ENCODE peak calls at places on chromosomes 12 and 14, in five cellular contexts. One of them, this sample, is unnamed.
A peak's percentile ranks its signal among the peaks of the same experiment; 100 is the strongest.

GRCh38 chr14:42944284-42944683 is 1337.6 kb downstream of the LRFN5 start:
- DNase-seq in stomach: no peak
- DNase-seq in right cardiac atrium: no peak
- DNase-seq in AG10803: no peak
- DNase-seq in esophagus squamous epithelium: no peak
- DNase-seq in this sample: no peak

GRCh38 chr12:76792828-76793227 is 28.9 kb downstream of the ZDHHC17 start:
- DNase-seq in stomach: no peak
- DNase-seq in right cardiac atrium: no peak
- DNase-seq in AG10803: no peak
- DNase-seq in esophagus squamous epithelium: no peak
- DNase-seq in this sample: no peak

GRCh38 chr12:6367065-6367968 is 8.0 kb downstream of the SCNN1A start:
- DNase-seq in stomach: no peak
- DNase-seq in right cardiac atrium: peak; percentile 40
- DNase-seq in AG10803: no peak
- DNase-seq in esophagus squamous epithelium: no peak
- DNase-seq in this sample: peak; percentile 47

GRCh38 chr14:22824711-22825359 is 4.9 kb upstream of the MRPL52 start:
- DNase-seq in stomach: no peak
- DNase-seq in right cardiac atrium: no peak
- DNase-seq in AG10803: peak; percentile 94
- DNase-seq in esophagus squamous epithelium: no peak
- DNase-seq in this sample: no peak

GRCh38 chr12:32659908-32660440 is 19.1 kb upstream of the DNM1L start:
- DNase-seq in stomach: no peak
- DNase-seq in right cardiac atrium: no peak
- DNase-seq in AG10803: no peak
- DNase-seq in esophagus squamous epithelium: no peak
- DNase-seq in this sample: no peak

GRCh38 chr14:77485256-77485655 is 13.4 kb downstream of the ISM2 start:
- DNase-seq in stomach: no peak
- DNase-seq in right cardiac atrium: no peak
- DNase-seq in AG10803: peak; percentile 17
- DNase-seq in esophagus squamous epithelium: no peak
- DNase-seq in this sample: no peak

GRCh38 chr14:71474291-71474690 is 457.9 kb upstream of the RGS6 start:
- DNase-seq in stomach: no peak
- DNase-seq in right cardiac atrium: no peak
- DNase-seq in AG10803: no peak
- DNase-seq in esophagus squamous epithelium: no peak
- DNase-seq in this sample: no peak

GRCh38 chr14:36516719-36517241 is 3.3 kb downstream of the NKX2-1 start:
- DNase-seq in stomach: no peak
- DNase-seq in right cardiac atrium: no peak
- DNase-seq in AG10803: no peak
- DNase-seq in esophagus squamous epithelium: no peak
- DNase-seq in this sample: no peak

GRCh38 chr12:106195638-106196037 is 52.2 kb downstream of the CKAP4 start:
- DNase-seq in stomach: peak; percentile 26
- DNase-seq in right cardiac atrium: peak; percentile 84
- DNase-seq in AG10803: peak; percentile 98
- DNase-seq in esophagus squamous epithelium: no peak
- DNase-seq in this sample: no peak

GRCh38 chr12:64098709-64099354 is 123.3 kb downstream of the KICS2 start:
- DNase-seq in stomach: no peak
- DNase-seq in right cardiac atrium: no peak
- DNase-seq in AG10803: peak; percentile 88
- DNase-seq in esophagus squamous epithelium: no peak
- DNase-seq in this sample: no peak

GRCh38 chr12:93667672-93668071 is 9.5 kb upstream of the CRADD start:
- DNase-seq in stomach: no peak
- DNase-seq in right cardiac atrium: no peak
- DNase-seq in AG10803: peak; percentile 28
- DNase-seq in esophagus squamous epithelium: no peak
- DNase-seq in this sample: no peak

GRCh38 chr12:79006306-79006705 is 141.7 kb downstream of the SYT1 start:
- DNase-seq in stomach: no peak
- DNase-seq in right cardiac atrium: no peak
- DNase-seq in AG10803: peak; percentile 4
- DNase-seq in esophagus squamous epithelium: no peak
- DNase-seq in this sample: no peak

GRCh38 chr12:60290532-60290931 is 694.7 kb downstream of the SLC16A7 start:
- DNase-seq in stomach: no peak
- DNase-seq in right cardiac atrium: no peak
- DNase-seq in AG10803: no peak
- DNase-seq in esophagus squamous epithelium: no peak
- DNase-seq in this sample: no peak

GRCh38 chr12:62250671-62251608 is 9.3 kb upstream of the USP15 start:
- DNase-seq in stomach: no peak
- DNase-seq in right cardiac atrium: no peak
- DNase-seq in AG10803: peak; percentile 56
- DNase-seq in esophagus squamous epithelium: no peak
- DNase-seq in this sample: no peak

GRCh38 chr12:120229583-120230325 is 28.8 kb upstream of the RPLP0 start:
- DNase-seq in stomach: no peak
- DNase-seq in right cardiac atrium: peak; percentile 75
- DNase-seq in AG10803: no peak
- DNase-seq in esophagus squamous epithelium: no peak
- DNase-seq in this sample: no peak

GRCh38 chr12:8667280-8667679 is 4.7 kb upstream of the MFAP5 start:
- DNase-seq in stomach: no peak
- DNase-seq in right cardiac atrium: no peak
- DNase-seq in AG10803: no peak
- DNase-seq in esophagus squamous epithelium: no peak
- DNase-seq in this sample: no peak

GRCh38 chr12:132046561-132046960 is 96.8 kb downstream of the EP400 start:
- DNase-seq in stomach: no peak
- DNase-seq in right cardiac atrium: no peak
- DNase-seq in AG10803: peak; percentile 89
- DNase-seq in esophagus squamous epithelium: no peak
- DNase-seq in this sample: no peak

GRCh38 chr12:79635676-79636075 is 55.1 kb downstream of the PAWR start:
- DNase-seq in stomach: no peak
- DNase-seq in right cardiac atrium: no peak
- DNase-seq in AG10803: peak; percentile 91
- DNase-seq in esophagus squamous epithelium: no peak
- DNase-seq in this sample: no peak

GRCh38 chr12:96167492-96167891 is 26.7 kb upstream of the ELK3 start:
- DNase-seq in stomach: no peak
- DNase-seq in right cardiac atrium: no peak
- DNase-seq in AG10803: no peak
- DNase-seq in esophagus squamous epithelium: no peak
- DNase-seq in this sample: no peak

GRCh38 chr12:27009926-27010325 is 4.3 kb downstream of the TM7SF3 start:
- DNase-seq in stomach: no peak
- DNase-seq in right cardiac atrium: no peak
- DNase-seq in AG10803: peak; percentile 9
- DNase-seq in esophagus squamous epithelium: no peak
- DNase-seq in this sample: no peak

GRCh38 chr14:104307246-104307626 is 168.8 kb downstream of the KIF26A start:
- DNase-seq in stomach: no peak
- DNase-seq in right cardiac atrium: no peak
- DNase-seq in AG10803: no peak
- DNase-seq in esophagus squamous epithelium: no peak
- DNase-seq in this sample: no peak

GRCh38 chr12:51507188-51507587 is 82.6 kb downstream of the SLC4A8 start:
- DNase-seq in stomach: no peak
- DNase-seq in right cardiac atrium: no peak
- DNase-seq in AG10803: no peak
- DNase-seq in esophagus squamous epithelium: no peak
- DNase-seq in this sample: no peak

GRCh38 chr14:29740491-29740890 is 187.2 kb downstream of the PRKD1 start:
- DNase-seq in stomach: no peak
- DNase-seq in right cardiac atrium: no peak
- DNase-seq in AG10803: peak; percentile 24
- DNase-seq in esophagus squamous epithelium: no peak
- DNase-seq in this sample: no peak

GRCh38 chr12:111034148-111034910 is 114.0 kb upstream of the MYL2 start:
- DNase-seq in stomach: no peak
- DNase-seq in right cardiac atrium: no peak
- DNase-seq in AG10803: no peak
- DNase-seq in esophagus squamous epithelium: no peak
- DNase-seq in this sample: no peak

DNA sequence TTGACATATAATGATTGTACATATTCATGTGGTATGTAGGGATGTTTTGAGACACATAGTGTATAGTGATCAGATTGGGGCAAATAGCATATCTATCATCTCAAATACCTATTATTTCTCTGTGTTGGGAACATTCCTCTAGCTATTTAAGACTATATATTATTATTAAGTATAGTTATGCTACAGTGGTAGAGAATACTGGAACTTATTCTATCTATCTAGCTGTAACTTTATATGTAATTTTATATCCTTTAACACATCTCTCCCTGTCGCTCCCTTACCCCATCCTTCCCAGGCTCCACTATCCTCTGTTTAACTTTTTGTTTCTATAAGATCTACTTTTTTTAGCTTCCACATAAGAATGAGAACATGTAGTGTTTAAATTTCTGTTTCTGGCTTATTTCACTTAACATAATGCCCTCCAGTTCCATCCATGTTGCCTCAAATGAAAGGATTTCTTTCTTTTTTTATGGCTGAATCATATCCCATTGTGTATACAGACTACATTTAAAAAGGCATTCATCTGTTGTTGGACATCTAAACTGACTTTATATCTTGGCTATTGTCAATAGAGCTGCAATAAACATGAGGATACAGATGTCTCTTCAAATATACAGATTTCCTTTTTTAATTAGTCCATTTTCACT is 102.1 kb upstream of the GZMB start:
- DNase-seq in stomach: no peak
- DNase-seq in right cardiac atrium: no peak
- DNase-seq in AG10803: no peak
- DNase-seq in esophagus squamous epithelium: no peak
- DNase-seq in this sample: no peak
- H3K4me3 ChIP-seq in stomach: no peak overlapping the region
- H3K4me3 ChIP-seq in right cardiac atrium: no peak overlapping the region
- H3K4me3 ChIP-seq in AG10803: no peak overlapping the region
- H3K4me3 ChIP-seq in esophagus squamous epithelium: no peak overlapping the region
- H3K4me3 ChIP-seq in this sample: no peak overlapping the region

DNA sequence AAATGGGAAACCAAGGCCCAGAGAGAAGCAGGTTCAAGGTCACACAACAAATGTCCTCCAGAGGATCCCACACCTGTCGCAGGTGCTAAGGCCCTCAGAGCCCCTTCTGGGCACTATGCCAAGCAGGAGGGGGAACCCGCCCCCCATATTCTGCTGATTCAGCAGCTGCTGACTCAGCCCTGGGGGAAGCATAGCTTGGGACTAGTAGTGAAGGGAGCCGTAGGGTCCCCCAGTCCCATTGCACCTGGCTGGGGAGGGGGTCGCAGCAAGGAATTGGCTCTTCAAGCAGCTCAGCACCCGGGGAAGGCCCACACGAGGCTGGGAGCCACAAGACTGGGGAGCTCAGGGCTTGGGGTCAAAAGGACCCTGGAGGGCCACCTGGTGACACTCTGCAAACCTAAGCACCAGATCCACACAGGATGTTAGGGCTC is 1.0 kb downstream of the RASAL1 start:
- DNase-seq in stomach: no peak
- DNase-seq in right cardiac atrium: no peak
- DNase-seq in AG10803: no peak
- DNase-seq in esophagus squamous epithelium: no peak
- DNase-seq in this sample: no peak
- H3K4me3 ChIP-seq in stomach: peak overlapping the region; percentile 40
- H3K4me3 ChIP-seq in right cardiac atrium: no peak overlapping the region
- H3K4me3 ChIP-seq in AG10803: no peak overlapping the region
- H3K4me3 ChIP-seq in esophagus squamous epithelium: peak overlapping the region; percentile 51
- H3K4me3 ChIP-seq in this sample: no peak overlapping the region

DNA sequence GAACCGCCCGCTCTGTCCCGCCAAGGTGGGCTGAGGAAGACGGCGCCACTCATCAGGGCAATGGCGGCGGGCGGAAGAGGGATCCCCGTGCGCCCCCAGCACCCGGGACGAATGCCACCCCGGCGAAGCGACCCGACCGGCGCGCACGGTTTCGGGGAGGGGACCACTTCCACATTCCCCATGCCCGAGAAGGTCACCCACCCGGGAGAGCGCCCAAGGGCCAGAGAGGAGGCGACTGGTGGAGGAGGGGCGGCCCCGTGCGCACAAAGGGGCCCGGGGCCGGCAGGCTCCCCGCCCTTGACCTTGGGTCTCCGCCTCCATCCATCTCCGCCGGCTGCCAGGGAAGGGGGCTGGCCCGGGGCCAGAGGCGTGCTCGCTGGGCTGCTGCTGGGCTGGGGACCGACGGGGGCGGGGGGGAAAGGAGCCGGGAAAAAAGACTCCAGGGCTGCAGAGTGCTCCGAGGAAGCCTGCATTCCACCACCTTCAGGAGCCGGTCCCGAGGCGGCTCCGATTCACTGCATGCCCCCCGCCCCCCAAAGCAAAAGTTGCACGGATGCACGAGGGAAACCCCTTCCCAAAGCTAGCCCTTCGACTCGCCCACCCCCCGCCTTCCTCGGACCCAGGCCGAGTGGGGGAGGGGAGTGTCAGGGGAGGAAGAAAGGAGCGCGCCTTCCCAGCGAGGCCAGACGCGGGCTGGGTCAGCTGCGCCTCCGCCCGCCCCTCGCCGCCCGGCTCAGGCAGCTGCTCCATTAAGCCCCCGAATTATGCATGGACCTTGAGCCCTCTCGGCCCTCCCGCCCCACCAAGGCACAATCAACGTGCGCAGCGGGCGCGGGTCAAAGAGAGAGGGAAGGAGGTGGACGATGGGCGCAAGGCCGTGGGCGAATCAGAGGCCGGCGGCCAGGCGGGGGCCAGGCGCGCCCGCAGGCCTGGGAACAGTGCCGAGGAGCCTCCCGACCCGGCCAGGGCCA is 26.2 kb downstream of the BCL11B start:
- DNase-seq in stomach: no peak
- DNase-seq in right cardiac atrium: no peak
- DNase-seq in AG10803: no peak
- DNase-seq in esophagus squamous epithelium: no peak
- DNase-seq in this sample: no peak
- H3K4me3 ChIP-seq in stomach: peak overlapping the region; percentile 7
- H3K4me3 ChIP-seq in right cardiac atrium: no peak overlapping the region
- H3K4me3 ChIP-seq in AG10803: peak overlapping the region; percentile 15
- H3K4me3 ChIP-seq in esophagus squamous epithelium: peak overlapping the region; percentile 22
- H3K4me3 ChIP-seq in this sample: peak overlapping the region; percentile 60

GRCh38 chr14:102579696-102580551 is 12.5 kb upstream of the RCOR1 start:
- DNase-seq in stomach: no peak
- DNase-seq in right cardiac atrium: peak; percentile 70
- DNase-seq in AG10803: peak; percentile 84
- DNase-seq in esophagus squamous epithelium: no peak
- DNase-seq in this sample: no peak
- H3K4me3 ChIP-seq in stomach: no peak overlapping the region
- H3K4me3 ChIP-seq in right cardiac atrium: no peak overlapping the region
- H3K4me3 ChIP-seq in AG10803: peak overlapping the region; percentile 37
- H3K4me3 ChIP-seq in esophagus squamous epithelium: no peak overlapping the region
- H3K4me3 ChIP-seq in this sample: no peak overlapping the region

GRCh38 chr12:101047652-101048051 is 162.4 kb downstream of the SLC5A8 start:
- DNase-seq in stomach: no peak
- DNase-seq in right cardiac atrium: no peak
- DNase-seq in AG10803: no peak
- DNase-seq in esophagus squamous epithelium: no peak
- DNase-seq in this sample: no peak
- H3K4me3 ChIP-seq in stomach: no peak overlapping the region
- H3K4me3 ChIP-seq in right cardiac atrium: no peak overlapping the region
- H3K4me3 ChIP-seq in AG10803: no peak overlapping the region
- H3K4me3 ChIP-seq in esophagus squamous epithelium: no peak overlapping the region
- H3K4me3 ChIP-seq in this sample: no peak overlapping the region

This sample was measured in CD4-positive, alpha-beta memory T cell.